ENCODE peak calls at places on chromosomes 6 and 20, in ten cellular contexts. G is neural progenitor cell, I is AG04450, K is tibial nerve, D is H1, F is cardiac muscle cell, W is mammary epithelial cell, O is body of pancreas, U is heart left ventricle, P is A549. C is an unnamed sample.
A peak's percentile ranks its signal among the peaks of the same experiment; 100 is the strongest.

GRCh38 chr6:143176090-143177021 is 115.7 kb downstream of the AIG1 start:
- DNase-seq in G (no peak), I (peak; percentile 71), K (no peak), D (peak; percentile 69), F (peak; percentile 91), W (peak; percentile 92), O (no peak), U (no peak), P (no peak), C (no peak)

GRCh38 chr6:83429857-83430605 is 820 bp downstream of the ME1 start:
- DNase-seq in G (peak; percentile 60), I (no peak), K (peak; percentile 6), D (no peak), F (peak; percentile 47), W (peak; percentile 59), O (peak; percentile 44), U (no peak), P (peak; percentile 57), C (peak; percentile 55)

GRCh38 chr6:87066449-87067288 is 28.2 kb downstream of the CGA start:
- DNase-seq in G (peak; percentile 68), I (peak; percentile 45), K (peak; percentile 25), D (no peak), F (peak; percentile 81), W (peak; percentile 39), O (peak; percentile 54), U (peak; percentile 22), P (peak; percentile 55), C (no peak)

GRCh38 chr6:147390909-147391536 is 117.5 kb upstream of the SAMD5 start:
- DNase-seq in G (peak; percentile 47), I (no peak), K (no peak), D (no peak), F (peak; percentile 44), W (no peak), O (no peak), U (no peak), P (peak; percentile 29), C (no peak)

GRCh38 chr6:111615916-111616612 is 10.4 kb upstream of the TRAF3IP2 start:
- DNase-seq in G (no peak), I (no peak), K (no peak), D (no peak), F (no peak), W (peak; percentile 16), O (no peak), U (no peak), P (no peak), C (no peak)

GRCh38 chr6:67768972-67769371 is 866.1 kb upstream of the ADGRB3 start:
- DNase-seq in G (no peak), I (no peak), K (no peak), D (no peak), F (no peak), W (no peak), O (no peak), U (no peak), P (no peak), C (no peak)

GRCh38 chr6:45791600-45792168 is 224.0 kb downstream of the CLIC5 start:
- DNase-seq in G (no peak), I (peak; percentile 20), K (no peak), D (no peak), F (peak; percentile 46), W (peak; percentile 63), O (no peak), U (no peak), P (no peak), C (no peak)

GRCh38 chr6:99588618-99589289 is 17.9 kb upstream of the PRDM13 start:
- DNase-seq in G (peak; percentile 91), I (peak; percentile 23), K (no peak), D (peak; percentile 84), F (peak; percentile 69), W (peak; percentile 73), O (peak; percentile 87), U (peak; percentile 44), P (peak; percentile 81), C (peak; percentile 66)

GRCh38 chr6:87869064-87869685 is 167.1 kb upstream of the AKIRIN2 start:
- DNase-seq in G (no peak), I (no peak), K (no peak), D (no peak), F (no peak), W (no peak), O (no peak), U (no peak), P (no peak), C (no peak)

GRCh38 chr20:57266251-57267157 is at the start of gene BMP7:
- DNase-seq in G (peak; percentile 80), I (no peak), K (no peak), D (peak; percentile 87), F (no peak), W (peak; percentile 33), O (no peak), U (no peak), P (peak; percentile 17), C (no peak)

GRCh38 chr6:42460892-42461291 is 9.2 kb upstream of the TRERF1 start:
- DNase-seq in G (no peak), I (no peak), K (no peak), D (no peak), F (no peak), W (no peak), O (no peak), U (no peak), P (no peak), C (no peak)

GRCh38 chr6:36147294-36147693 is 17.0 kb downstream of the MAPK13 start:
- DNase-seq in G (no peak), I (no peak), K (no peak), D (no peak), F (no peak), W (no peak), O (no peak), U (no peak), P (no peak), C (no peak)

GRCh38 chr6:24935753-24936152 is at the start of gene RIPOR2:
- DNase-seq in G (peak; percentile 67), I (no peak), K (no peak), D (peak; percentile 60), F (no peak), W (no peak), O (peak; percentile 21), U (no peak), P (peak; percentile 3), C (peak; percentile 46)

GRCh38 chr6:31776961-31777666 is at the start of gene VWA7:
- DNase-seq in G (no peak), I (no peak), K (no peak), D (peak; percentile 63), F (peak; percentile 88), W (peak; percentile 91), O (peak; percentile 80), U (peak; percentile 73), P (peak; percentile 87), C (peak; percentile 78)
- TF ChIP-seq CTCF in G (no peak), I (no peak), K (no peak), D (no peak), F (no peak), W (no peak), O (no peak), U (no peak), P (no peak), C (no peak)

DNA sequence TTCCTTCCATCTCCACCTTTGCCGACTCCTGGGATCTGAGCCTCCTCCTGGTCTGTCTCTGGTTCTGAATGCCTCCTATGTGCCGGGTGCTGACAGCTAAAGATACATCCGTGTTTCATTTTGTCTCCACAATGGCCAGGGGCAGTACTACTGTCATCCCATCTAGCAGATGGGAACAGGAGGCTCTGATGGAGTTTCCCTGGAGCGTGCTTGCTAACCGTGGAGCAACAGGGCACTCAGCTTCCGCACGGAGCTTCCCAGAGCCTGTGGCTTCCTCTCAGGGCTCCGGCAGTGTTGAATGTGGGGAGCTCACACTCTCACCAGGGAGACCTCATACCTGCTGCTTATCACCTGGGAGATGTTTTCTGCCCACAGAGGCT is 11.9 kb upstream of the NPBWR2 start:
- DNase-seq in G (no peak), I (no peak), K (no peak), D (no peak), F (no peak), W (no peak), O (no peak), U (no peak), P (peak; percentile 48), C (no peak)
- H3K4me3 ChIP-seq in G (no peak overlapping the region), I (no peak overlapping the region), K (no peak overlapping the region), D (no peak overlapping the region), F (no peak overlapping the region), W (no peak overlapping the region), O (no peak overlapping the region), U (no peak overlapping the region), P (no peak overlapping the region), C (no peak overlapping the region)

DNA sequence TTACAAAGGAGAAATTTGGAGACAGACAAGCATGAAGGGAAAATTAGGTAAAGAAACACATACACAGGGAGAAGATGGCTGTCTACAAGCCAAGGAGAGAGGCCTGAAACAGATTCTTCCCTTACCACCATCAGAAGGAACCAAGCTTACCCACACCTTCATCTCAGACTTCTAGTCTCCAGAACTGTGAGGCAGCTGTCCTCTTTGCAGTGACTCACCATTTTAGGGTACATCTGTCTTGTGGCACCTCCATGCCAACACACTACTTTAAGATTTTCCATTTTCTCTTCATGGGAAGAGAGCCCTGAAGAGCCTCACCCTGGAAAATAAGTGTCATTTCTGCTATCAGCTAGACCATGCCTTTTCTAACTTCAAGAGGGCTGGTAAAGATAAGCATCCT is 369.3 kb downstream of the FRK start:
- DNase-seq in G (no peak), I (no peak), K (no peak), D (no peak), F (no peak), W (no peak), O (no peak), U (no peak), P (no peak), C (no peak)
- H3K27ac ChIP-seq in G (no peak overlapping the region), I (no peak overlapping the region), K (no peak overlapping the region), D (no peak overlapping the region), F (no peak overlapping the region), W (no peak overlapping the region), O (no peak overlapping the region), U (no peak overlapping the region), P (no peak overlapping the region), C (no peak overlapping the region)

DNA sequence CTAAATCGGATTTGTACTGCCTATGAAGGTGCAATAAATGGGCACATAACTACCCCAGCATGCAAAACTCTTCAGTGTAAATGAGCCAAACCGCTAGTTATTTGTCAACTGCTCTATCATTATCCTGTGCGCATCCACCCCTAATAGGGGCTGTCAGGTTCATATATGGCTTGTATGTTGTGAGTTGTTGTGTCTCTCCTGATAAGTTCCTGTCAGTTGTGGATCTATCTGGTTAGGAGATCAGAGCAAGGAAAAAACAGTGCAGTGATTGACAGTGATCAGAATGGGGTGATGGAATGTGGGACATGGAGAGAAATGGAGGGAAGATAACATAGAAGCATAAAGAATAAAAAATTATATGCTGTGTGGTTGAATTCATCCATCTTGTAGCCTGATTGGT is 686.9 kb upstream of the ID4 start:
- DNase-seq in G (no peak), I (no peak), K (no peak), D (no peak), F (no peak), W (no peak), O (no peak), U (no peak), P (no peak), C (no peak)
- TF ChIP-seq CTCF in G (no peak), I (no peak), K (no peak), D (no peak), F (no peak), W (no peak), O (no peak), U (no peak), P (no peak), C (no peak)

C was measured in lung.